ENCODE peak calls at places on chromosomes 3 and 15, in six cellular contexts. One of them, this sample, is unnamed.

GRCh38 chr3:113096158-113096893 is 105.5 kb downstream of the GTPBP8 start:
- DNase-seq in astrocyte of the spinal cord: peak
- DNase-seq in PC-9: no peak
- DNase-seq in GM12865: no peak
- DNase-seq in heart right ventricle: no peak
- DNase-seq in AG04450: no peak
- DNase-seq in this sample: no peak

GRCh38 chr15:85314653-85315052 is 65.8 kb upstream of the AKAP13 start:
- DNase-seq in GM12865: no peak
- DNase-seq in heart right ventricle: no peak
- DNase-seq in AG04450: no peak
- DNase-seq in astrocyte of the spinal cord: no peak
- DNase-seq in PC-9: no peak
- DNase-seq in this sample: no peak

GRCh38 chr3:42541079-42541478 is 38.6 kb downstream of the VIPR1 start:
- DNase-seq in GM12865: no peak
- DNase-seq in astrocyte of the spinal cord: no peak
- DNase-seq in PC-9: no peak
- DNase-seq in AG04450: no peak
- DNase-seq in heart right ventricle: peak
- DNase-seq in this sample: no peak

GRCh38 chr3:171352387-171352935 is 107.7 kb downstream of the TNIK start:
- DNase-seq in heart right ventricle: no peak
- DNase-seq in astrocyte of the spinal cord: no peak
- DNase-seq in AG04450: no peak
- DNase-seq in GM12865: no peak
- DNase-seq in PC-9: no peak
- DNase-seq in this sample: no peak

GRCh38 chr3:34260266-34260990 is 462.0 kb downstream of the PDCD6IP start:
- DNase-seq in AG04450: peak
- DNase-seq in heart right ventricle: no peak
- DNase-seq in astrocyte of the spinal cord: peak
- DNase-seq in GM12865: peak
- DNase-seq in PC-9: no peak
- DNase-seq in this sample: no peak

GRCh38 chr15:22978691-22979068 is 1.5 kb downstream of the CYFIP1 start:
- DNase-seq in AG04450: no peak
- DNase-seq in GM12865: no peak
- DNase-seq in PC-9: no peak
- DNase-seq in astrocyte of the spinal cord: no peak
- DNase-seq in heart right ventricle: no peak
- DNase-seq in this sample: no peak

GRCh38 chr3:171383206-171384018 is 76.8 kb downstream of the TNIK start:
- DNase-seq in GM12865: peak
- DNase-seq in AG04450: no peak
- DNase-seq in astrocyte of the spinal cord: peak
- DNase-seq in heart right ventricle: no peak
- DNase-seq in PC-9: peak
- DNase-seq in this sample: no peak

GRCh38 chr15:51088585-51088984 is 6.1 kb downstream of the TNFAIP8L3 start:
- DNase-seq in GM12865: no peak
- DNase-seq in astrocyte of the spinal cord: no peak
- DNase-seq in PC-9: no peak
- DNase-seq in AG04450: no peak
- DNase-seq in heart right ventricle: no peak
- DNase-seq in this sample: no peak

GRCh38 chr3:11331101-11331500 is 58.9 kb downstream of the ATG7 start:
- DNase-seq in AG04450: no peak
- DNase-seq in GM12865: no peak
- DNase-seq in astrocyte of the spinal cord: peak
- DNase-seq in heart right ventricle: no peak
- DNase-seq in PC-9: no peak
- DNase-seq in this sample: no peak

GRCh38 chr3:189766416-189766815 is 135.2 kb downstream of the TP63 start:
- DNase-seq in GM12865: no peak
- DNase-seq in AG04450: no peak
- DNase-seq in astrocyte of the spinal cord: no peak
- DNase-seq in PC-9: peak
- DNase-seq in heart right ventricle: no peak
- DNase-seq in this sample: no peak

GRCh38 chr3:148208975-148209374 is 488.7 kb upstream of the AGTR1 start:
- DNase-seq in astrocyte of the spinal cord: no peak
- DNase-seq in GM12865: no peak
- DNase-seq in AG04450: no peak
- DNase-seq in PC-9: no peak
- DNase-seq in heart right ventricle: no peak
- DNase-seq in this sample: no peak

GRCh38 chr15:90249123-90249863 is at the start of gene TTLL13:
- DNase-seq in GM12865: peak
- DNase-seq in PC-9: peak
- DNase-seq in astrocyte of the spinal cord: peak
- DNase-seq in AG04450: peak
- DNase-seq in heart right ventricle: peak
- DNase-seq in this sample: peak

GRCh38 chr3:128950223-128950938 is 43.5 kb downstream of the CFAP92 start:
- DNase-seq in astrocyte of the spinal cord: peak
- DNase-seq in heart right ventricle: no peak
- DNase-seq in AG04450: no peak
- DNase-seq in PC-9: no peak
- DNase-seq in GM12865: peak
- DNase-seq in this sample: no peak

GRCh38 chr15:39095218-39095879 is 485.5 kb upstream of the THBS1 start:
- DNase-seq in astrocyte of the spinal cord: no peak
- DNase-seq in GM12865: no peak
- DNase-seq in AG04450: no peak
- DNase-seq in heart right ventricle: no peak
- DNase-seq in PC-9: no peak
- DNase-seq in this sample: no peak

GRCh38 chr3:12990781-12991480 is 82.3 kb downstream of the IQSEC1 start:
- DNase-seq in AG04450: peak
- DNase-seq in heart right ventricle: no peak
- DNase-seq in PC-9: peak
- DNase-seq in GM12865: no peak
- DNase-seq in astrocyte of the spinal cord: peak
- DNase-seq in this sample: no peak

GRCh38 chr3:131714585-131715220 is 211.9 kb upstream of the MRPL3 start:
- DNase-seq in AG04450: no peak
- DNase-seq in GM12865: peak
- DNase-seq in heart right ventricle: no peak
- DNase-seq in PC-9: no peak
- DNase-seq in astrocyte of the spinal cord: no peak
- DNase-seq in this sample: no peak

GRCh38 chr15:80160570-80161156 is 7.9 kb downstream of the FAH start:
- DNase-seq in heart right ventricle: no peak
- DNase-seq in AG04450: peak
- DNase-seq in astrocyte of the spinal cord: peak
- DNase-seq in GM12865: peak
- DNase-seq in PC-9: peak
- DNase-seq in this sample: peak

GRCh38 chr3:194983620-194984019 is 287.3 kb downstream of the XXYLT1 start:
- DNase-seq in AG04450: no peak
- DNase-seq in PC-9: no peak
- DNase-seq in GM12865: no peak
- DNase-seq in heart right ventricle: no peak
- DNase-seq in astrocyte of the spinal cord: no peak
- DNase-seq in this sample: peak

GRCh38 chr3:194984624-194985023 is 286.3 kb downstream of the XXYLT1 start:
- DNase-seq in PC-9: no peak
- DNase-seq in AG04450: no peak
- DNase-seq in astrocyte of the spinal cord: no peak
- DNase-seq in GM12865: no peak
- DNase-seq in heart right ventricle: no peak
- DNase-seq in this sample: no peak

GRCh38 chr3:194984026-194984425 is 286.9 kb downstream of the XXYLT1 start:
- DNase-seq in PC-9: no peak
- DNase-seq in astrocyte of the spinal cord: no peak
- DNase-seq in GM12865: no peak
- DNase-seq in heart right ventricle: no peak
- DNase-seq in AG04450: no peak
- DNase-seq in this sample: peak

GRCh38 chr3:194986208-194987043 is 284.5 kb downstream of the XXYLT1 start:
- DNase-seq in heart right ventricle: no peak
- DNase-seq in GM12865: no peak
- DNase-seq in astrocyte of the spinal cord: peak
- DNase-seq in PC-9: peak
- DNase-seq in AG04450: no peak
- DNase-seq in this sample: peak

DNA sequence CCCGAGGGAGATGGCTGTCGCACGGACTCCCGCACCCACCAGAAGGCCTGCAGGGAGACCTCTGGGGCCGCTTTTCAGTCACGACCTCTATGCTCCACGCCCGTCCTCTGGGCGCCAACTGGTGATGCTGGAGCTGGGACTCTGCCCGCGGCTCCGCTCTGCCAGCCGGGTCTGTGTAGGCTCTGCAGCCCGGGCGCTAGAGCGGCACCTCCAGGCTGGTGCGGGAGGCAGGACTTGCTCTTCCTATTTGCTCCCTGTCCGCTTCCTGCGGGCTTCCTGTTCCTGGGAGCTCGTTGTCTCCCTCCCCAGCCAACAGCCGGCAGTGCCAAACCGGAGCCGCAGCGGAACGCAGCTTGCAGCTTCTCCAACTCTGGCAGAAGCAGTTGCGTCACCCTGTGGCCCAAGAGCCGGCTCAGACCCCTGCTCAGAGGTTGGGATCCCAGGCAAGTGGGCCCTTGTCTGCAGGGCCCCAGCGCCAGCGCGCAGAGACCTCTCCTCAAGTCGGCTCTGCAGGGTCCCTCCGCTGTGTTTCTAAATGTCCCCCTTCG is 285.9 kb downstream of the XXYLT1 start:
- DNase-seq in heart right ventricle: peak
- DNase-seq in GM12865: no peak
- DNase-seq in PC-9: no peak
- DNase-seq in astrocyte of the spinal cord: peak
- DNase-seq in AG04450: peak
- DNase-seq in this sample: peak
- TF ChIP-seq CTCF in heart right ventricle: peak
- TF ChIP-seq CTCF in GM12865: no peak
- TF ChIP-seq CTCF in PC-9: no peak
- TF ChIP-seq CTCF in astrocyte of the spinal cord: peak
- TF ChIP-seq CTCF in AG04450: peak
- TF ChIP-seq CTCF in this sample: no peak

GRCh38 chr15:29593629-29594028 is 228.6 kb downstream of the TJP1 start:
- DNase-seq in astrocyte of the spinal cord: no peak
- DNase-seq in PC-9: no peak
- DNase-seq in GM12865: no peak
- DNase-seq in AG04450: no peak
- DNase-seq in heart right ventricle: no peak
- DNase-seq in this sample: no peak

GRCh38 chr15:29601811-29602210 is 220.5 kb downstream of the TJP1 start:
- DNase-seq in PC-9: no peak
- DNase-seq in heart right ventricle: no peak
- DNase-seq in AG04450: no peak
- DNase-seq in GM12865: no peak
- DNase-seq in astrocyte of the spinal cord: peak
- DNase-seq in this sample: no peak

GRCh38 chr15:29593086-29593485 is 229.2 kb downstream of the TJP1 start:
- DNase-seq in AG04450: no peak
- DNase-seq in astrocyte of the spinal cord: no peak
- DNase-seq in PC-9: no peak
- DNase-seq in heart right ventricle: no peak
- DNase-seq in GM12865: no peak
- DNase-seq in this sample: no peak

GRCh38 chr15:29600262-29600661 is 222.0 kb downstream of the TJP1 start:
- DNase-seq in PC-9: no peak
- DNase-seq in AG04450: no peak
- DNase-seq in GM12865: no peak
- DNase-seq in astrocyte of the spinal cord: no peak
- DNase-seq in heart right ventricle: no peak
- DNase-seq in this sample: no peak

GRCh38 chr15:29596266-29596665 is 226.0 kb downstream of the TJP1 start:
- DNase-seq in AG04450: no peak
- DNase-seq in GM12865: no peak
- DNase-seq in astrocyte of the spinal cord: peak
- DNase-seq in heart right ventricle: no peak
- DNase-seq in PC-9: no peak
- DNase-seq in this sample: no peak
- TF ChIP-seq CTCF in AG04450: peak
- TF ChIP-seq CTCF in GM12865: no peak
- TF ChIP-seq CTCF in astrocyte of the spinal cord: no peak
- TF ChIP-seq CTCF in heart right ventricle: no peak
- TF ChIP-seq CTCF in PC-9: no peak
- TF ChIP-seq CTCF in this sample: no peak

GRCh38 chr15:48120751-48121150 is at the start of gene SLC24A5:
- DNase-seq in astrocyte of the spinal cord: no peak
- DNase-seq in GM12865: no peak
- DNase-seq in PC-9: no peak
- DNase-seq in heart right ventricle: no peak
- DNase-seq in AG04450: no peak
- DNase-seq in this sample: no peak

GRCh38 chr15:48121849-48122248 is 1.1 kb downstream of the SLC24A5 start:
- DNase-seq in PC-9: no peak
- DNase-seq in AG04450: no peak
- DNase-seq in heart right ventricle: no peak
- DNase-seq in GM12865: no peak
- DNase-seq in astrocyte of the spinal cord: no peak
- DNase-seq in this sample: no peak

DNA sequence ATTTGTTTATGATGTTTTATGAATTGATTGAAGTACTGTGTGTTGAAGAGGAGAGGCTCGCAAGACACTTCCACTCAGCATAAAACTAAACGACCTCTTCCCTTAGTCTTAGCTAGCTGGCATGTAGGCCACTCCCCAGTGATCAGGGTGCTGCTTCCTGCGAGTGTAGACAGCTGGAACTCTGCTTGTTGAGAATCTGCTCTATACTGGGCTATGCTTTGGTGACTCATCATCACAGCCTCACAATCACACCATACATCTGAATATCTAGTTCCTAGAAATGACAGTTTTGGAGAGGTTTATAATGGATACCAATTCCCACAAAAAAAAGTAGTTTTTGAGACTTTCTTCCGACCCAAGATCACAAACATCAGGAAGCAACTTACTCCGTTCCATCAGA is 1.5 kb upstream of the SLC24A5 start:
- DNase-seq in AG04450: no peak
- DNase-seq in astrocyte of the spinal cord: no peak
- DNase-seq in heart right ventricle: no peak
- DNase-seq in GM12865: no peak
- DNase-seq in PC-9: no peak
- DNase-seq in this sample: no peak
- TF ChIP-seq CTCF in AG04450: no peak
- TF ChIP-seq CTCF in astrocyte of the spinal cord: no peak
- TF ChIP-seq CTCF in heart right ventricle: no peak
- TF ChIP-seq CTCF in GM12865: no peak
- TF ChIP-seq CTCF in PC-9: no peak
- TF ChIP-seq CTCF in this sample: no peak

DNA sequence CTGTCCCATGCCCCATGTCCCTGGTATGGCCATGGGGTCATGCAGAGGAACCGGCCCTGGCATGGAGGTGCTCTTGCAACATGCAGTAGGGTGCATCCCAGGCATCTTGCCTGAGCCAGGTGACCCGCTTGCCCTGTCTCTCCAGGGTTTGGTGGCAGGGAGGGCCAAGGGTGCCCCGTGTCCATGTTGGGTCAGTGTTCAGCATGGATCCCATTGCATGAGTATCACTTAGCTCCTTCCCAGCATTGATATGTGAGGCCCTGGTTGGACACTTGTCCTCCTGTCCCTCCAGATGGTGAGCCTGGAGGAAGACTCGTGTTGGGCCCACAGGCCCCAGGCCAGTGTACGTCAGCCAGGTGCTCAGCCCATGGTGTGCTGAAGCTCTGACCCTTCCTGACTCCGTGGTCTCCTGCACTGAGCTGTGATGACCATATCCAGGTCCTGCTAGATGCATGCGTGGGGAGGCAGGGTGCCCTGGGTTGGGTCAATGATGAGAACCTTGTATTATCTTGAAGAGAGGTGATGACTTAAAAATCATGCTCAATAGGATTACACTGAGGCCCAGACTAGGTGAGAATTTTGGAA is 205.0 kb downstream of the UBE3A start:
- DNase-seq in heart right ventricle: no peak
- DNase-seq in PC-9: no peak
- DNase-seq in astrocyte of the spinal cord: no peak
- DNase-seq in AG04450: no peak
- DNase-seq in GM12865: no peak
- DNase-seq in this sample: no peak
- TF ChIP-seq CTCF in heart right ventricle: no peak
- TF ChIP-seq CTCF in PC-9: no peak
- TF ChIP-seq CTCF in astrocyte of the spinal cord: no peak
- TF ChIP-seq CTCF in AG04450: no peak
- TF ChIP-seq CTCF in GM12865: no peak
- TF ChIP-seq CTCF in this sample: no peak

This sample was measured in coronary artery.